ENCODE peak calls at places on chromosomes 3 and 15, in nine cellular contexts. P is HCT116, X is fibroblast of lung, N is GM23248, J is adrenal gland, B is neural progenitor cell, Q is cardiac muscle cell, W is heart right ventricle, C is neuronal stem cell. D is an unnamed sample.

GRCh38 chr15:32861741-32862140 is 143.9 kb downstream of the GREM1 start:
- DNase-seq in C (peak), Q (peak), B (peak), J (peak), P (no peak), W (no peak), X (peak), N (peak), D (peak)

GRCh38 chr3:62376906-62377865 is 3.8 kb upstream of the FEZF2 start:
- DNase-seq in C (no peak), X (no peak), P (no peak), W (no peak), Q (no peak), N (no peak), B (peak), J (no peak), D (no peak)

GRCh38 chr3:23807161-23808015 is 1.6 kb downstream of the UBE2E1 start:
- DNase-seq in J (no peak), N (peak), P (no peak), C (no peak), B (no peak), Q (peak), W (peak), X (peak), D (no peak)

GRCh38 chr3:110697961-110698360 is 373.7 kb upstream of the NECTIN3 start:
- DNase-seq in N (peak), Q (peak), X (peak), W (no peak), J (no peak), P (no peak), B (no peak), C (no peak), D (no peak)

GRCh38 chr3:182947892-182948291 is 32.4 kb downstream of the DCUN1D1 start:
- DNase-seq in N (no peak), X (no peak), J (no peak), P (peak), W (no peak), Q (no peak), C (no peak), B (no peak), D (no peak)

GRCh38 chr3:161423911-161424522 is 52.7 kb upstream of the SPTSSB start:
- DNase-seq in N (peak), W (no peak), P (peak), J (no peak), B (peak), C (peak), X (peak), Q (peak), D (no peak)

GRCh38 chr3:136018876-136019275 is 53.3 kb downstream of the PPP2R3A start:
- DNase-seq in Q (no peak), P (no peak), N (peak), J (no peak), X (no peak), C (no peak), B (no peak), W (peak), D (no peak)

GRCh38 chr15:69602921-69603320 is 150.3 kb downstream of the RPLP1 start:
- DNase-seq in P (no peak), C (no peak), B (no peak), Q (no peak), J (no peak), W (no peak), X (no peak), N (peak), D (no peak)

GRCh38 chr3:176274161-176274560 is 923.1 kb downstream of the TBL1XR1 start:
- DNase-seq in N (no peak), B (no peak), C (no peak), X (no peak), P (no peak), J (no peak), W (no peak), Q (no peak), D (no peak)

GRCh38 chr3:15845475-15845874 is 47.7 kb upstream of the ANKRD28 start:
- DNase-seq in X (no peak), Q (no peak), C (no peak), N (no peak), P (no peak), J (no peak), W (no peak), B (no peak), D (no peak)

GRCh38 chr15:71532994-71533393 is 277.4 kb upstream of the NR2E3 start:
- DNase-seq in X (peak), C (no peak), N (peak), J (no peak), B (peak), Q (peak), P (peak), W (no peak), D (no peak)

GRCh38 chr3:167304077-167304476 is 76.0 kb downstream of the ZBBX start:
- DNase-seq in B (peak), C (no peak), X (no peak), Q (no peak), N (no peak), P (peak), W (peak), J (no peak), D (no peak)

GRCh38 chr3:148106062-148106461 is 591.6 kb upstream of the AGTR1 start:
- DNase-seq in W (no peak), J (no peak), C (no peak), X (peak), Q (no peak), B (no peak), N (no peak), P (no peak), D (no peak)

DNA sequence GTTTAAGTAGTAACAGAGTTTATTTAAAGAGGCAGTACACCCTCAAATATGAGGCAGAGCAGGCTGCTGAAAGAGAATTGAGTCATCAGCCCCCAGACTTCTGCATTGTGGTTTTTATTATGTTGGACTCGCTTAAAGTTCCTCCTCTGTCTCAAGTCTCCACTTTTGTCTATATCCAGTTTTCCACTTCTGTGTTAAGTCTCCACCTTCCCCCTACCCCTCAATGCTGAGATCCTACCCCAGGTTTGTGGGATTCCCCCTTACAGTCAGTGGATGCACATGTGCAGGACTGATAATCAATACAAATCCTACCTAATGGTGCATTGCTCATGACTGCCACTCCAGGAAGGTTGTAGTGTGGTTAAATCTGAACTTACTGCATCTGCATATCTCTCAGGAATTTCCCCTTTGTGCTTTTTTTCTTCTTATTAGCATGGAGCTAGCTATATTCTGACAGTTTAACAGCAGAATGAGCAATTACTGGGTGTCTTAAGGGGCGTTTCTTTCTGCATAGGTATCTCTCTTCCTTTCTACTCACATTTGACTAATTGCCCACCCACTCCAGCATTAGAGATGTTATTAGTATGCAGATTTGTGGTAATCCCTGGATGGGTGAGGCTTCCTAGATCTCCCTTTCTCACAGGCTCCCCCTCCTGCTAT is 11.9 kb upstream of the CD200R1L start:
- DNase-seq in B (no peak), C (no peak), W (no peak), J (no peak), P (no peak), N (peak), X (no peak), Q (peak), D (no peak)
- H3K27ac ChIP-seq in B (no peak), C (no peak), W (no peak), J (no peak), P (no peak), N (no peak), X (no peak), Q (no peak), D (no peak)

GRCh38 chr3:151538706-151539403 is 78.0 kb upstream of the IGSF10 start:
- DNase-seq in W (peak), P (no peak), J (no peak), B (peak), X (peak), Q (peak), N (peak), C (no peak), D (no peak)

GRCh38 chr3:151539599-151539998 is 78.7 kb upstream of the IGSF10 start:
- DNase-seq in N (no peak), C (no peak), J (no peak), B (no peak), Q (no peak), X (no peak), P (no peak), W (no peak), D (no peak)

GRCh38 chr3:151541184-151541583 is 80.3 kb upstream of the IGSF10 start:
- DNase-seq in B (no peak), P (no peak), W (no peak), X (no peak), N (no peak), J (no peak), Q (no peak), C (no peak), D (no peak)

GRCh38 chr3:151537751-151538150 is 76.9 kb upstream of the IGSF10 start:
- DNase-seq in C (no peak), X (peak), Q (peak), N (peak), W (no peak), J (no peak), B (no peak), P (no peak), D (no peak)
- H3K27ac ChIP-seq in C (no peak), X (no peak), Q (no peak), N (no peak), W (no peak), J (no peak), B (no peak), P (no peak), D (no peak)

GRCh38 chr3:128168830-128169229 is 15.5 kb downstream of the EEFSEC start:
- DNase-seq in N (no peak), W (no peak), B (no peak), X (no peak), P (no peak), J (no peak), C (no peak), Q (no peak), D (no peak)
- H3K27ac ChIP-seq in N (no peak), W (no peak), B (no peak), X (no peak), P (no peak), J (no peak), C (no peak), Q (no peak), D (no peak)

GRCh38 chr3:138845771-138846173 is 11.0 kb upstream of the PIK3CB start:
- DNase-seq in X (no peak), Q (peak), J (no peak), C (no peak), P (no peak), B (peak), W (no peak), N (no peak), D (no peak)
- H3K27ac ChIP-seq in X (no peak), Q (no peak), J (no peak), C (peak), P (no peak), B (peak), W (no peak), N (no peak), D (no peak)

DNA sequence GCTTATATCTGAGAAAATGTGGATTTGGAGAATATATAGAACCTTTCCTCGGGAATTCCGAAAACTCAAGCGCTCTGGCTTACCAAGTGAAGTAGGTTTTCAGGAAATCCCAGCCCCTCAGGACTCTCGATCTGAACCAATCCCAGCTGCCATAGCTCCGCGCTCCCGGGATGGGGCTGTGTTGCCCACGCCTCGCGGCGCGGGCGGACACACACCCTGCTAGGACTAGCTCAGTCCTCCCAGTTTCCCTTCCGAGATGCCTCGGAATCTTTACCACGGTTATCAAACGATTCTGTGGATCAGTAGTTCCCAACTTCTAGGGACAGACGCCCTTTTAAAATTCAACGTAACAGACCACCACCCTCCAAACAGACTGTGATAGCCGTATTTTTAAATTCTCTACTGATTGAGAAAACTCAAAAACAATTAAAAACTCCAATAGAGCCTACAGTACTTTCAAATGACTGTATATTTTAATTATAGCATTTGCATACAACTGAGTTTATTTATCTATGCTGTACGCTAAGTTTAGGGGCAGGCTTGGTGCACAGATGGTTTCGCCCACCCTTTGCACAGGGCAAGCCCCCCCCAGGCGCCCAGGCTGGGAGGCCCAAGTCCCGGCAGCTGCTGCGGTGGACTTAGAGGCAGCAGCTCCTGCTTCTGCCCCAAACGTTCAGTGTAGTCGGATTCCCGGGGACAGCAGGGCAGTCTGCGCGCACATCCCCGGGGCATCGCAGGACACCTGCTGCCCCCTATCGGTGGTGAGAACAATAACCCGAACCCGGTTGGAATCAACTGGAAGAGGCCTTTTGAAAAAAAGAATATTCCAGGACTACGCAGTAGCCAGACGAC is 52.3 kb downstream of the CCDC54 start:
- DNase-seq in J (peak), C (peak), W (peak), P (peak), B (peak), N (peak), Q (peak), X (peak), D (peak)
- H3K27ac ChIP-seq in J (peak), C (no peak), W (peak), P (no peak), B (no peak), N (peak), Q (no peak), X (peak), D (peak)

GRCh38 chr15:90230071-90230494 is 3.7 kb downstream of the CIB1 start:
- DNase-seq in C (no peak), J (peak), N (no peak), X (no peak), Q (no peak), B (no peak), P (no peak), W (peak), D (peak)

GRCh38 chr15:90227336-90227735 is 6.4 kb downstream of the CIB1 start:
- DNase-seq in N (no peak), B (no peak), J (no peak), P (no peak), X (no peak), W (no peak), C (no peak), Q (no peak), D (no peak)

GRCh38 chr15:90227816-90228772 is 5.6 kb downstream of the CIB1 start:
- DNase-seq in C (no peak), N (no peak), B (no peak), J (no peak), W (no peak), Q (no peak), X (no peak), P (no peak), D (no peak)

GRCh38 chr15:90230610-90231009 is 3.1 kb downstream of the CIB1 start:
- DNase-seq in N (no peak), B (no peak), Q (no peak), W (no peak), X (no peak), J (no peak), P (no peak), C (no peak), D (no peak)

GRCh38 chr15:90228960-90229359 is 4.8 kb downstream of the CIB1 start:
- DNase-seq in N (no peak), W (no peak), X (no peak), C (no peak), Q (no peak), J (no peak), B (no peak), P (no peak), D (no peak)
- H3K27ac ChIP-seq in N (no peak), W (no peak), X (no peak), C (no peak), Q (no peak), J (peak), B (no peak), P (no peak), D (no peak)

GRCh38 chr15:57506422-57506821 is 85.3 kb upstream of the MYZAP start:
- DNase-seq in W (no peak), N (peak), C (no peak), B (peak), Q (no peak), X (no peak), P (no peak), J (no peak), D (no peak)

GRCh38 chr15:57505056-57505713 is 86.5 kb upstream of the MYZAP start:
- DNase-seq in B (no peak), W (no peak), C (no peak), N (peak), J (no peak), Q (no peak), P (no peak), X (peak), D (no peak)

GRCh38 chr15:57507111-57507510 is 84.6 kb upstream of the MYZAP start:
- DNase-seq in P (no peak), N (no peak), C (no peak), W (no peak), X (no peak), J (no peak), B (no peak), Q (no peak), D (no peak)

GRCh38 chr15:57504599-57504940 is 87.1 kb upstream of the MYZAP start:
- DNase-seq in B (no peak), Q (no peak), P (no peak), J (no peak), X (no peak), C (no peak), N (peak), W (no peak), D (no peak)

GRCh38 chr15:57505949-57506391 is 85.7 kb upstream of the MYZAP start:
- DNase-seq in P (no peak), C (no peak), N (peak), Q (peak), J (no peak), W (peak), B (no peak), X (peak), D (no peak)
- H3K27ac ChIP-seq in P (no peak), C (no peak), N (peak), Q (peak), J (no peak), W (peak), B (no peak), X (no peak), D (peak)

DNA sequence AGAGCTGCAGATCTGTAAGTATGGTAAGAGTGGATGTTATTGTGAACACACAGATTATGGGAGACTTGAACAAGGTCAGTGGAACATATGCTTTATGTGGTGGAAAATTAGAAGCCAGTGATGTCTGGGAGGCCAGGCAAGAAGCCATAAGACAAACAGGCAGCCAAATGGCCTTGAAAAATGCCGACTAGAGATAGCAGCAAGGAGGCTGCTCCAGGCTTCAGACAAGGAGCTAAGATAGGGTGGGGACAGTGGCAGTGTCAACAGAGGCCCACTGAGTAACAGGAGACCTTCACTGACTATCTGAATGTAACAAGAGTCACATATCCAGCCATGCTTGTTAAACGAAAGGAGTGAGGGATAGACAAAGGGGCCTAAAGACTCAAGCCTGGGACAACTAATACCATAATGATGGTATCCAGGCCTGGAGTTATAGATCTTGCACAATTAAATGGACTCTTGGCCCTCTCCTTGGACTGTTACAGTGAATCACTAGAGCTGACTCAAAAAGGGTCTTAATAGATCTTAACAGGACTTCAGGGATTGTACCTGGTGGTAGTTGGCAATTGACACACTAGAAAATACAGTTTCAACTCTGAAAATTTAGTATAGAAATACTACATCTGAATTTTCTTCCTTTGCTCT is 50.6 kb downstream of the CFAP20DC start:
- DNase-seq in B (no peak), W (no peak), Q (peak), J (peak), P (no peak), X (peak), C (no peak), N (peak), D (no peak)
- H3K27ac ChIP-seq in B (no peak), W (no peak), Q (no peak), J (peak), P (no peak), X (peak), C (no peak), N (peak), D (no peak)

GRCh38 chr3:25489858-25490591 is 62.0 kb downstream of the RARB start:
- DNase-seq in P (no peak), X (no peak), N (no peak), C (no peak), J (no peak), B (no peak), W (no peak), Q (no peak), D (no peak)
- H3K27ac ChIP-seq in P (no peak), X (no peak), N (no peak), C (no peak), J (no peak), B (no peak), W (no peak), Q (peak), D (no peak)